ENCODE peak calls at places on chromosomes 4 and X, in nine cellular contexts. Y is K562; E is sigmoid colon; L is effector memory CD4-positive, alpha-beta T cell; G is CD4-positive, CD25-positive, alpha-beta regulatory T cell; R is cardiac muscle cell; U is astrocyte; D is lung; W is fibroblast of lung. P is an unnamed sample.

GRCh38 chr4:150308824-150309472 is 230.7 kb downstream of the DCLK2 start:
- DNase-seq in R (no peak), Y (no peak), D (no peak), W (peak; percentile 27), E (no peak), L (no peak), U (peak; percentile 72), G (no peak), P (no peak)

GRCh38 chr4:15084780-15085179 is 82.5 kb downstream of the CPEB2 start:
- DNase-seq in R (no peak), L (no peak), U (no peak), G (no peak), E (no peak), Y (no peak), D (no peak), W (no peak), P (no peak)

GRCh38 chr4:183142566-183143545 is 43.8 kb downstream of the WWC2 start:
- DNase-seq in U (peak; percentile 80), R (peak; percentile 35), D (no peak), L (no peak), Y (no peak), E (peak; percentile 81), G (no peak), W (peak; percentile 75), P (peak; percentile 81)

GRCh38 chrX:43655151-43655676 is 885 bp upstream of the MAOA start:
- DNase-seq in G (peak; percentile 32), L (no peak), R (peak; percentile 49), D (peak; percentile 34), E (peak; percentile 76), W (peak; percentile 32), U (peak; percentile 23), Y (no peak), P (peak; percentile 25)

GRCh38 chr4:27048350-27049100 is 187.9 kb downstream of the STIM2 start:
- DNase-seq in R (peak; percentile 47), G (peak; percentile 31), E (no peak), D (no peak), U (peak; percentile 22), L (no peak), W (peak; percentile 51), Y (peak; percentile 46), P (no peak)

GRCh38 chrX:83008415-83008814 is 499.7 kb upstream of the POU3F4 start:
- DNase-seq in Y (peak; percentile 5), G (no peak), W (peak; percentile 0), R (no peak), E (no peak), D (no peak), U (no peak), L (no peak), P (no peak)

GRCh38 chrX:38850807-38851533 is 49.7 kb downstream of the MID1IP1 start:
- DNase-seq in W (no peak), R (no peak), L (no peak), D (no peak), E (no peak), U (no peak), Y (no peak), G (no peak), P (no peak)

GRCh38 chr4:86043755-86044592 is 315.9 kb downstream of the MAPK10 start:
- DNase-seq in Y (peak; percentile 26), W (peak; percentile 68), E (no peak), U (no peak), D (no peak), L (no peak), G (peak; percentile 1), R (peak; percentile 67), P (no peak)

GRCh38 chr4:83113429-83113786 is 1.1 kb downstream of the PLAC8 start:
- DNase-seq in R (no peak), W (no peak), U (no peak), E (no peak), D (no peak), L (no peak), G (no peak), Y (no peak), P (no peak)

GRCh38 chrX:123215397-123216089 is 31.5 kb downstream of the GRIA3 start:
- DNase-seq in R (no peak), Y (no peak), W (no peak), G (no peak), E (no peak), D (no peak), U (no peak), L (no peak), P (peak; percentile 28)

GRCh38 chrX:37348237-37349130 is 680 bp upstream of the PRRG1 start:
- DNase-seq in L (no peak), U (peak; percentile 43), Y (no peak), W (peak; percentile 87), D (no peak), E (no peak), R (no peak), G (no peak), P (no peak)

GRCh38 chr4:8320386-8320750 is 50.8 kb downstream of the HTRA3 start:
- DNase-seq in G (no peak), L (no peak), Y (peak; percentile 24), D (no peak), U (no peak), R (no peak), W (no peak), E (no peak), P (no peak)

GRCh38 chrX:33923262-33923661 is 208.9 kb downstream of the FAM47A start:
- DNase-seq in R (no peak), Y (no peak), G (no peak), D (no peak), W (no peak), L (no peak), E (no peak), U (no peak), P (no peak)

GRCh38 chrX:119919835-119920585 is 23.5 kb downstream of the NKAP start:
- DNase-seq in L (no peak), E (no peak), G (no peak), W (no peak), D (no peak), Y (no peak), U (no peak), R (no peak), P (no peak)

GRCh38 chr4:87133183-87133582 is 87.2 kb downstream of the KLHL8 start:
- DNase-seq in E (no peak), W (no peak), R (peak; percentile 18), U (no peak), G (no peak), Y (no peak), D (no peak), L (no peak), P (no peak)

GRCh38 chr4:87130482-87130881 is 89.9 kb downstream of the KLHL8 start:
- DNase-seq in R (no peak), D (no peak), U (no peak), G (no peak), W (no peak), Y (no peak), E (no peak), L (no peak), P (no peak)

GRCh38 chr4:87130985-87131753 is 89.2 kb downstream of the KLHL8 start:
- DNase-seq in G (no peak), U (no peak), R (no peak), Y (no peak), L (no peak), D (no peak), W (no peak), E (no peak), P (no peak)

GRCh38 chr4:87132035-87132434 is 88.4 kb downstream of the KLHL8 start:
- DNase-seq in E (no peak), R (no peak), G (no peak), Y (no peak), W (no peak), D (no peak), L (no peak), U (no peak), P (no peak)

GRCh38 chr4:87134122-87134521 is 86.3 kb downstream of the KLHL8 start:
- DNase-seq in L (no peak), R (no peak), W (no peak), D (no peak), E (no peak), G (no peak), Y (no peak), U (no peak), P (no peak)
- H3K36me3 ChIP-seq in L (peaks cover 70% of the 10 kb centered on the region), R (peaks cover 26% of the 10 kb centered on the region), W (peaks cover 4% of the 10 kb centered on the region), D (peaks cover 33% of the 10 kb centered on the region), E (peaks cover 100% of the 10 kb centered on the region), G (peaks cover 91% of the 10 kb centered on the region), Y (peaks cover 88% of the 10 kb centered on the region), U (peaks cover 12% of the 10 kb centered on the region), P (peaks cover 98% of the 10 kb centered on the region)

GRCh38 chr4:38017579-38017978 is 57.4 kb downstream of the PTTG2 start:
- DNase-seq in G (no peak), Y (no peak), E (no peak), U (no peak), R (no peak), W (no peak), L (no peak), D (no peak), P (no peak)
- H3K36me3 ChIP-seq in G (peaks cover 20% of the 10 kb centered on the region), Y (no peaks in the 10 kb centered on the region), E (peaks cover 30% of the 10 kb centered on the region), U (peaks cover 15% of the 10 kb centered on the region), R (no peaks in the 10 kb centered on the region), W (no peaks in the 10 kb centered on the region), L (peaks cover 31% of the 10 kb centered on the region), D (peaks cover 17% of the 10 kb centered on the region), P (peaks cover 3% of the 10 kb centered on the region)

DNA sequence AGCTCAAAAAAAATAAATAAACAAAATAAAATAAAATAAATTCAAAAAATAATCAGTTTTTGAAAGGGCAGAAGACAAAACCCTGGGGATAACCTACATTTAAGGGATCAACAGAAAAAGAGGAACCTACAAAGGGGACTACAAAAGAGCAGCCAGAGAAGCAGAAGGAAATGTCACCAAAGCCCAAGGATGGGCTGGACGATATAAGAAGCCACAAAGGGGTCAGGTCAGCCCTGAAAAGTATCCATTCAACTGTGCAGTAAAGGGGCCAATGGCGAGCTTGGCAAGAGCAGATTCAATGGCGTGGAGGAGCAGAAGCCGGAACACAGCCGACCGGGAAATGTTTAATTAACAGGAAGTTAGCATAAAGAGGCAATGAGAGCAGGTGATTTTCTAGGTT is 16.9 kb downstream of the ACOT9 start:
- DNase-seq in L (no peak), Y (no peak), W (no peak), U (no peak), E (no peak), G (no peak), D (no peak), R (no peak), P (no peak)
- H3K36me3 ChIP-seq in L (peaks cover 11% of the 10 kb centered on the region), Y (peaks cover 48% of the 10 kb centered on the region), W (no peaks in the 10 kb centered on the region), U (peaks cover 20% of the 10 kb centered on the region), E (peaks cover 54% of the 10 kb centered on the region), G (peaks cover 20% of the 10 kb centered on the region), D (peaks cover 16% of the 10 kb centered on the region), R (peaks cover 3% of the 10 kb centered on the region), P (no peaks in the 10 kb centered on the region)

GRCh38 chr4:119478446-119479179 is 150.0 kb downstream of the PDE5A start:
- DNase-seq in G (no peak), E (no peak), R (no peak), W (no peak), Y (no peak), U (no peak), D (no peak), L (no peak), P (no peak)

GRCh38 chr4:119477412-119478053 is 151.1 kb downstream of the PDE5A start:
- DNase-seq in G (no peak), E (no peak), U (peak; percentile 8), W (no peak), R (no peak), D (no peak), Y (no peak), L (no peak), P (no peak)

GRCh38 chr4:119479180-119479814 is 149.3 kb downstream of the PDE5A start:
- DNase-seq in U (no peak), D (no peak), L (no peak), Y (no peak), E (no peak), G (no peak), R (no peak), W (no peak), P (no peak)

GRCh38 chr4:119479835-119480234 is 148.8 kb downstream of the PDE5A start:
- DNase-seq in Y (no peak), G (no peak), R (no peak), W (no peak), U (no peak), D (no peak), E (no peak), L (no peak), P (no peak)

GRCh38 chr4:119480331-119480730 is 148.3 kb downstream of the PDE5A start:
- DNase-seq in L (no peak), R (no peak), E (no peak), D (no peak), Y (no peak), G (no peak), U (no peak), W (no peak), P (no peak)
- H3K36me3 ChIP-seq in L (peaks cover 11% of the 10 kb centered on the region), R (peaks cover 35% of the 10 kb centered on the region), E (peaks cover 18% of the 10 kb centered on the region), D (peaks cover 10% of the 10 kb centered on the region), Y (peaks cover 60% of the 10 kb centered on the region), G (peaks cover 27% of the 10 kb centered on the region), U (peaks cover 12% of the 10 kb centered on the region), W (peaks cover 3% of the 10 kb centered on the region), P (peaks cover 39% of the 10 kb centered on the region)

P was measured in heart left ventricle.